ENCODE peak calls at places on chromosome 13, in four cellular contexts. H, G, U and M are unnamed samples. For H3K79me2, the result is how much of the 10 kb centered on the place peaks cover.

GRCh38 chr13:95641291-95641811 is 3.2 kb downstream of the DZIP1 start:
- DNase-seq in H (no peak), G (no peak), U (no peak), M (no peak)

GRCh38 chr13:45823583-45823982 is 28.0 kb downstream of the SIAH3 start:
- DNase-seq in H (no peak), G (no peak), U (no peak), M (no peak)

GRCh38 chr13:38819053-38819452 is 132.2 kb downstream of the FREM2 start:
- DNase-seq in H (no peak), G (no peak), U (peak), M (no peak)

GRCh38 chr13:74052402-74052928 is 81.7 kb downstream of the KLF12 start:
- DNase-seq in H (no peak), G (no peak), U (no peak), M (no peak)

GRCh38 chr13:24228852-24229458 is 68.4 kb downstream of the SPATA13 start:
- DNase-seq in H (peak), G (peak), U (peak), M (peak)

GRCh38 chr13:73781384-73781783 is 352.8 kb downstream of the KLF12 start:
- DNase-seq in H (no peak), G (no peak), U (no peak), M (no peak)

GRCh38 chr13:30466841-30467252 is 1.1 kb upstream of the HMGB1 start:
- DNase-seq in H (no peak), G (peak), U (no peak), M (no peak)

GRCh38 chr13:39105110-39105509 is 66.9 kb downstream of the NHLRC3 start:
- DNase-seq in H (no peak), G (no peak), U (peak), M (no peak)

GRCh38 chr13:95192998-95193397 is 108.3 kb downstream of the ABCC4 start:
- DNase-seq in H (no peak), G (no peak), U (no peak), M (no peak)

GRCh38 chr13:111304603-111305289 is 15.7 kb upstream of the TEX29 start:
- DNase-seq in H (no peak), G (no peak), U (no peak), M (no peak)

GRCh38 chr13:61728468-61728867 is 312.8 kb upstream of the PCDH20 start:
- DNase-seq in H (no peak), G (no peak), U (peak), M (no peak)

GRCh38 chr13:44854264-44855060 is 134.8 kb downstream of the NUFIP1 start:
- DNase-seq in H (no peak), G (no peak), U (no peak), M (no peak)

GRCh38 chr13:22110368-22110767 is 439.5 kb downstream of the FGF9 start:
- DNase-seq in H (no peak), G (peak), U (no peak), M (no peak)

GRCh38 chr13:102948006-102948405 is 102.2 kb downstream of the ERCC5 start:
- DNase-seq in H (no peak), G (peak), U (peak), M (no peak)

GRCh38 chr13:106593131-106593530 is 25.2 kb upstream of the ARGLU1 start:
- DNase-seq in H (no peak), G (no peak), U (no peak), M (no peak)

GRCh38 chr13:90205911-90206310 is 1141.6 kb upstream of the MIR17HG start:
- DNase-seq in H (no peak), G (no peak), U (no peak), M (no peak)

GRCh38 chr13:97274782-97275252 is 52.7 kb downstream of the MBNL2 start:
- DNase-seq in H (peak), G (peak), U (peak), M (no peak)

GRCh38 chr13:69690999-69691398 is 416.6 kb upstream of the ATXN8OS start:
- DNase-seq in H (no peak), G (no peak), U (no peak), M (no peak)

GRCh38 chr13:30301827-30302226 is 5.5 kb downstream of the KATNAL1 start:
- DNase-seq in H (no peak), G (no peak), U (no peak), M (peak)

GRCh38 chr13:109246001-109246400 is 540.4 kb downstream of the IRS2 start:
- DNase-seq in H (peak), G (no peak), U (no peak), M (no peak)

GRCh38 chr13:29914591-29914990 is 64.2 kb upstream of the UBL3 start:
- DNase-seq in H (no peak), G (no peak), U (no peak), M (no peak)

GRCh38 chr13:23950736-23951510 is 53.6 kb upstream of the C1QTNF9B start:
- DNase-seq in H (no peak), G (no peak), U (no peak), M (no peak)

GRCh38 chr13:24104723-24105122 is 55.8 kb upstream of the SPATA13 start:
- DNase-seq in H (no peak), G (no peak), U (no peak), M (no peak)

GRCh38 chr13:33015275-33015674 is 948 bp upstream of the KL start:
- DNase-seq in H (no peak), G (no peak), U (no peak), M (no peak)

GRCh38 chr13:102626928-102627327 is 30.1 kb downstream of the TPP2 start:
- DNase-seq in H (no peak), G (no peak), U (no peak), M (no peak)

GRCh38 chr13:87331178-87331577 is 340.0 kb upstream of the SLITRK5 start:
- DNase-seq in H (peak), G (no peak), U (peak), M (peak)

GRCh38 chr13:30319130-30319529 is 11.8 kb upstream of the KATNAL1 start:
- DNase-seq in H (no peak), G (no peak), U (no peak), M (no peak)

GRCh38 chr13:27522847-27523246 is 72.5 kb upstream of the MTIF3 start:
- DNase-seq in H (no peak), G (no peak), U (no peak), M (no peak)
- H3K4me3 ChIP-seq in H (no peak), G (no peak), U (no peak), M (no peak)

DNA sequence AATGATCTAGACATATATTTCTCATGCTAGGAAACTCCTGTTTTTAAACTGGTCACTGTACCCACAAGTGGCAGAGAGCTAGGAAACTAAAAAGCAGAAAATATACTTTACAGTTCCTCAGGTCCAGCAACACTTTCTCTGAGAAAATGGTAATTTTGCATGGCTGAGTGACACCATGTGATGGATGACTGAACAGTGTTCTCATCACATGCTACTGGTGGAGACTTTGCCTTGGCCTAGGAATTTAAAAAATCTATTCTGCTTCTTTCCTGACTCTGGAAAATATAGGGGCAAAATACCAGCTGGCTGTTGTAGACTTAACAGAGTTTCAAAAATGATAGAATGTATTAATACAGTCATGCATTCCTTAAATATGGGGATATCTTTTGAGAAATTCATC is 50.0 kb downstream of the LATS2 start:
- DNase-seq in H (no peak), G (no peak), U (no peak), M (no peak)
- H3K79me2 ChIP-seq in H (under half), G (half or more), U (half or more), M (half or more)

GRCh38 chr13:27981006-27981708 is 7.3 kb downstream of the URAD start:
- DNase-seq in H (no peak), G (no peak), U (no peak), M (no peak)
- TF ChIP-seq EZH2 in H (no peak), G (no peak), U (peak), M (peak)

DNA sequence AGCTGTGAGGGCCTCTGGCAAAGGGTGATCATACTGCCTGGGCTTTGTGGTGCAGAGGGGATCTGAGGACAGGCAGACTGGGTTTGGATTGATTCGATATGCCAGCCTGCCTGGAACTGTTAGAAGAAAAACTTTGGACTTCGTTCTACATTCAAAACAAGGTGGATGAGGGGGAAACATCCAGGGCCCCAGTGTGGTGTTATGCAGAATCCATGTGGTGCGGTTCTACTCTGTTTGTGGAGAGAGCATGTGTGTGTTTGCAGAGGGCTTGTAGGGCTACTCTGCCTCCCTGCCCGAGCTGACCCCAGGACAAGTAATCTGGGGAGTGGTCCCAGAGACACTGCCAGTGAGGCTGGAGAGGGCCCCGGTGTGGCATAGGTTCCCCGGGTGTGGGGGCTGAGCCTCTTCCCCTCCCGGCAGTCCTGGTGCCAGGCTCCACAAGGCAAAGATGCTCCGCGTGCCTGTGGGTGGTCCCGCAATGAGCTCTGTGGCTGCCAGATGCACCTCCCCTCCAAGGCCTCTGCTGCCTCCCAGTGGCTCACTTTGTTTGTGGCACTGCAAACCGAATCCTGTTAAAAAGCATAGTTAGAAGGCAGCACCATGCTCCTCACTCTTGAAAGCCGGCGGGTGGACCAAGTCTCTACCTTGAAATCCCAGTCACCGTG is 22.3 kb upstream of the TFDP1 start:
- DNase-seq in H (peak), G (peak), U (peak), M (no peak)
- H3K4me3 ChIP-seq in H (no peak), G (no peak), U (no peak), M (no peak)

GRCh38 chr13:50065712-50066111 is 50.5 kb downstream of the KCNRG start:
- DNase-seq in H (no peak), G (no peak), U (no peak), M (no peak)
- H3K79me2 ChIP-seq in H (half or more), G (half or more), U (half or more), M (under half)

GRCh38 chr13:50127726-50128291 is 112.6 kb downstream of the KCNRG start:
- DNase-seq in H (no peak), G (no peak), U (no peak), M (no peak)
- TF ChIP-seq EZH2 in H (no peak), G (no peak), U (no peak), M (peak)

GRCh38 chr13:112968380-112968909 is 569 bp upstream of the MCF2L start:
- DNase-seq in H (no peak), G (peak), U (no peak), M (no peak)

GRCh38 chr13:112967666-112968379 is 1.2 kb upstream of the MCF2L start:
- DNase-seq in H (peak), G (no peak), U (no peak), M (no peak)

GRCh38 chr13:112970552-112971287 is 1.7 kb downstream of the MCF2L start:
- DNase-seq in H (no peak), G (no peak), U (no peak), M (no peak)

GRCh38 chr13:112969692-112970338 is 801 bp downstream of the MCF2L start:
- DNase-seq in H (no peak), G (no peak), U (no peak), M (no peak)

DNA sequence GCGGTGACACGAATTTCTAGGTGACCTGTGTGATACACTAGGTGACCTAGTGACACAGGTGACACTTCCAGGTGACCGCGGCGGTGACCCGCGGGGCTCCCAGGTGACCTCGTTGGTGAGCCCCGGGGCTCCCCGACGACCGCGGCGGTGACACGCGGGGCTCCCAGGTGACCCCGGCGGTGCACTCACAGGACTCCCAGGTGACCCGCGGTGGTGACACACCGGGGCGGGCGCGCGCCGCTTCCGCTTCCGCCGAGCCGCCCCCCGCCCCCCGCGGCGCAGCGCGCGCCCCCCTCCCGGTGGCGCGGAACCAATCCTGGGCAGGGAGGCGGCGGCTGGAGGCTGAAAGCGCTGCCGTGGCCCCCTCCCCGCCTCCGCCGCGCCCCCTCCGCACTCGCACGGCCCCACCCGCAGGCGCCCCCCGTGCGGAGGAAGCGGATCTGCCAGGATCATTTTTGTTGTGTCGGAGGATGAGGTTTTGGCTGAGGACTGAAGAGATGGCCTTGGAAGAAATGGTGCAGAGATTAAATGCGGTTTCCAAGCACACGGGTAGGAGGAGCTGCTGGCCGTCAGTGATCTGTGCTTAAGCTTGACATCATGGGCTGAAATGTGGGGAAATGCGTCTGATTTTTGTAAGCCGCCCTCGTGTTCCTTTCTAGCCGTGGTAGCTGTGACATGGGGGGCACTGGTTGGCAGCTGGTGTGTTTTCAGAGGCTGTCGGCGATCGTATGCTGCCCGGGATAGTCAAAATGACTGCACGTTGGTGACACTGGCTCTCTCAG is at the start of gene MCF2L:
- DNase-seq in H (peak), G (peak), U (peak), M (no peak)
- H3K4me3 ChIP-seq in H (peak), G (peak), U (no peak), M (no peak)

GRCh38 chr13:42651936-42652641 is 78.1 kb downstream of the TNFSF11 start:
- DNase-seq in H (no peak), G (no peak), U (no peak), M (no peak)

GRCh38 chr13:42649761-42650289 is 75.9 kb downstream of the TNFSF11 start:
- DNase-seq in H (no peak), G (no peak), U (peak), M (no peak)

GRCh38 chr13:42653694-42654093 is 79.7 kb downstream of the TNFSF11 start:
- DNase-seq in H (no peak), G (no peak), U (no peak), M (no peak)

GRCh38 chr13:42652642-42653415 is 78.9 kb downstream of the TNFSF11 start:
- DNase-seq in H (peak), G (peak), U (no peak), M (no peak)

GRCh38 chr13:42650470-42650869 is 76.5 kb downstream of the TNFSF11 start:
- DNase-seq in H (no peak), G (no peak), U (peak), M (no peak)
- H3K79me2 ChIP-seq in H (under half), G (under half), U (under half), M (under half)

DNA sequence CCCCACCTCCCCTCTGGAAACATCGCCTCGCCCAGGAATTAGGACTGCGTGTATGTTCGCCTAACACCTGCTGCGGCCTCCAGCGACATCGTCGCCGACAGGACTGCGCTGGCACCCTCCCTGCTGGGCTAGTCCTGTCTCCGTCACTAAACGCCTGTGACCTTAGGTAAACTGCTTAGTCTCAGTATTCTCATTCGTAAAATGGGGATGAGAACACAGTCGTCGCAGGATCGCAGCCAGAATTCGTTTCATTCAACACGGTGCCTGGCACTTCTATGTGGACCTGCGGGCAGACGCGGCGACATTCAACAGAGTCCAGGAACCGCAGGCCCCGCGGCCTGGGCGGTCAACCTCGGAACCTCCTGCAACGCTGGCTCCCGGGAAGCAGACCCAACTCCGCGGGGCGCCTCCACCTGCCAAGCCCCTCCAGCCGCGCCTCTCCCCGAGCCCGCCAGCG is 485 bp downstream of the CRYL1 start:
- DNase-seq in H (no peak), G (peak), U (peak), M (no peak)
- TF ChIP-seq EZH2 in H (no peak), G (no peak), U (no peak), M (no peak)

GRCh38 chr13:28052945-28053344 is 47.4 kb downstream of the FLT3 start:
- DNase-seq in H (no peak), G (no peak), U (no peak), M (no peak)

GRCh38 chr13:28048768-28049167 is 51.6 kb downstream of the FLT3 start:
- DNase-seq in H (no peak), G (no peak), U (no peak), M (no peak)

GRCh38 chr13:28049215-28049614 is 51.2 kb downstream of the FLT3 start:
- DNase-seq in H (no peak), G (no peak), U (no peak), M (no peak)

GRCh38 chr13:28047784-28048388 is 52.5 kb downstream of the FLT3 start:
- DNase-seq in H (peak), G (peak), U (no peak), M (no peak)

GRCh38 chr13:28049880-28050871 is 50.2 kb downstream of the FLT3 start:
- DNase-seq in H (no peak), G (no peak), U (no peak), M (no peak)
- H3K4me3 ChIP-seq in H (no peak), G (no peak), U (no peak), M (no peak)